ENCODE peak calls at places on chromosomes 13 and 19, in four cellular contexts. E is GM23338, Y is ascending aorta, R is cardiac muscle cell. A is an unnamed sample. For H3K36me3, the result is how much of the 10 kb centered on the place peaks cover.

GRCh38 chr13:109737606-109738005 is 48.8 kb downstream of the IRS2 start:
- DNase-seq in E (no peak), Y (no peak), R (peak), A (no peak)

GRCh38 chr13:74687452-74688180 is 553.4 kb upstream of the KLF12 start:
- DNase-seq in E (peak), Y (no peak), R (no peak), A (no peak)

GRCh38 chr19:3346677-3347353 is 19.6 kb upstream of the NFIC start:
- DNase-seq in E (no peak), Y (peak), R (no peak), A (no peak)

GRCh38 chr13:23618341-23618740 is 48.1 kb downstream of the TNFRSF19 start:
- DNase-seq in E (peak), Y (no peak), R (no peak), A (peak)

GRCh38 chr19:41297628-41298326 is 12.2 kb upstream of the CCDC97 start:
- DNase-seq in E (no peak), Y (no peak), R (no peak), A (no peak)

GRCh38 chr13:61954092-61954491 is 538.4 kb upstream of the PCDH20 start:
- DNase-seq in E (peak), Y (no peak), R (peak), A (no peak)

GRCh38 chr19:11457115-11457514 is 21.7 kb downstream of the PRKCSH start:
- DNase-seq in E (no peak), Y (no peak), R (no peak), A (no peak)

GRCh38 chr19:2042485-2043268 is 8.4 kb downstream of the MKNK2 start:
- DNase-seq in E (peak), Y (no peak), R (no peak), A (peak)

GRCh38 chr19:1163934-1164683 is 10.0 kb downstream of the SBNO2 start:
- DNase-seq in E (no peak), Y (no peak), R (no peak), A (no peak)

GRCh38 chr19:3407556-3408516 is 41.5 kb downstream of the NFIC start:
- DNase-seq in E (no peak), Y (peak), R (no peak), A (no peak)

DNA sequence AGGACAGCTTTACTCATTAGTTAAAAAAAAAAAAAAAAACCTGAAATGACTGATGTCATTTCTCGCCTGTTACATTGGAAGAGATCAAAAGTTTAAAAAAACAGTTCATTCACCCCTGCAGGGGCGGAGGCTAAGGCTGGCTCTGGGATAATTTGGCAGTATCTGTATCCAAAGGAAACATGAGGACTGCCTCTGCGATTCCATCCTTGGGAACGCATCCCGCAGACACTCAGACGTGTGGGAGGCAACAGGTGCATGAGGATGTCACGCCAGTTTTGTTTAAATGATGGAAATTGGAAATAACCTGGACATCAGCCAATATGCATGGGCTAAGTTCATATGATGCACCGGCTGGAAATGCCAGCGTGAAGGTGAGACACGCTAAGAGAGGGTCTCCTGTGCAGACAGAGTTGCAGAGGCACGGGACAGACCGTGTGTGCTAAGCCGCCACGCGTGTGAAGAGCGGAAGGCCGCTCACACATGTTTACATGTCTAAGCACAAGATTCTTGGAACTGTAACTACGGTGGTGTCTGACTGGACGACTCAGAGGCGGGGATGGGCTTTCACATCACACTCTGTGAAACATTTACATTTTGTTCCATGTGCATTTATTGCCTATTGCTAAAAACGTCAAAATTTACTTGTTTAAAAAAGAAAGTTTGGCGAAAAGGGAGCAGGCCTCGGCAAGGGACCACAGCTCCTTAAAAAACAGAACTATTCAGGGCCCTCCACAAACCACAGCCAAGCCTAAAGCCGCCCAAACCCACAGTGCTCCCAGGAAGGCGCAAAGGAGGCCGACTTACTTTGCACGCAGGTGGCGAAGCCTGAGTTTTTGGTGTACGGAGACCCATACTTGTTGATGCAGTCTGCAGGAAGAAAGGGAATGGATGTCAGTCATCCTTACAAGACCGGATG is 17.9 kb downstream of the GAS6 start:
- DNase-seq in E (no peak), Y (peak), R (no peak), A (no peak)
- H3K36me3 ChIP-seq in E (under half), Y (half or more), R (under half), A (under half)

DNA sequence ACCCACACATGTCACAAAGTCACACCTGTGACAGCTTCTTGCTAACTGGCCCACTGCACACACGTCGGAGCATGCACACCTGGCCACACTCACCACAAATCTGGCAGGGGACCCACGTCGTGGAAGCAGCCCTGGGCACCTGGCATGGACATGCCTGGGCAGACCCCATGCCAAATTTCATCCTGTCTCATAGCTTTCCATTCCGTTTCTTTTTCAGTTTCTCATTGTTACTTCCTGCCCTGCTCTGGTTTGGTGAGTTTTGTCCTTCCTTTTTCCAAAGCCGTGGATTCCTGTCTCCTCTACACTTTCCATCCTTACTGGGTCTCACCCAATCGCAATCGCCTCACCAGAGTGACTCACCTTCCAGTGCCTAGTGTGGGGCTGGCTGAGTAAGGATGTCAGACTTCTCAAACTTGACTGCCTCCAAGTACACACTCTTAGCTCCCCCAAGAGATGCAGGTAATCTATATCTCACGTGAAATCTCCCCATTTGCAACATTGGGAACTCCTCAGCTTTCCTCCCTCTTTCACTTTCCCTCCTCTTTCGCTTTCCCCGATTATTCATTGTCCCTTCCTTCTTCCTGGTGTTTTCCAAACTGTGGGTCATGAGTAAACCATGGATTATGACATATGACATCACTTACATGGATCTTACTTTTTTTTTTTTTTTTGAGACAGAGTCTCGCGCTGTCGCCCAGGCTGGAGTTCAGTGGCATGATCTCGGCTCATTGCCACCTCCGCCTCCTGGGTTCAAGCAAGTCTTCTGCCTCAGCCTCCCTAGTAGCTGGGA is 1.6 kb upstream of the BBC3 start:
- DNase-seq in E (no peak), Y (no peak), R (no peak), A (no peak)
- H3K4me3 ChIP-seq in E (peak), Y (peak), R (no peak), A (no peak)

GRCh38 chr19:9991425-9992191 is 18.7 kb downstream of the COL5A3 start:
- DNase-seq in E (no peak), Y (no peak), R (no peak), A (no peak)
- H3K36me3 ChIP-seq in E (under half), Y (under half), R (under half), A (under half)

GRCh38 chr19:35117791-35118190 is 2.2 kb downstream of the FXYD3 start:
- DNase-seq in E (no peak), Y (no peak), R (no peak), A (no peak)

GRCh38 chr19:35116085-35116801 is 620 bp downstream of the FXYD3 start:
- DNase-seq in E (no peak), Y (no peak), R (no peak), A (no peak)

GRCh38 chr19:35115538-35115951 is at the start of gene FXYD3:
- DNase-seq in E (no peak), Y (no peak), R (no peak), A (no peak)

GRCh38 chr19:35118268-35119026 is 2.8 kb downstream of the FXYD3 start:
- DNase-seq in E (no peak), Y (no peak), R (no peak), A (no peak)

DNA sequence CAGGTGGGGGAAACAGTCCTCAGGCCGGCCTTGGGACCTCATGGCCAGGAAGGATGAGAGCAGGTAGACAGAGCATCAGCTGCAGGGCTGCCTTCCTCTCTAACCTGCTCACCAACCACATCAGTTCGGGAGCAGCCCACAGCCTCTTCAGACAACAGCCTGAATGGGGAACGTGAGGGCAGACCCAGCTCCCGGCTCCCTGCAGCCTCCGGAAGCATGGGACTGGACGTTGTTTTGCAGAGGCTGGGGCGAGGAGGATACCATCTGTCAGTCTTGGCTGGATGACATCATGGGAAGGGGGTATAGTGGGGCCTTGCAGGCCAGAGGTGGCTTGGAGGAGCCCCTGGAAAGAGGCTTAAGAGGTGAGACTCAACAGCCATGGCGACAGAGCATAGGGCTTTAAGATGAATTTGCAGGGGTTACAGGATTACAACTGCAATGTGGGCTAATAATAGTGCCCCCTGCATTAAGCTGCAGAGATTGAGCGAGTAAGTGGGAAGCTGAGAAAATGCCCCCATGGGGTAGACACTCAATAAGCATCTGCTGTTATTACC is 1.5 kb downstream of the FXYD3 start:
- DNase-seq in E (no peak), Y (no peak), R (no peak), A (no peak)
- H3K4me3 ChIP-seq in E (no peak), Y (no peak), R (no peak), A (no peak)

GRCh38 chr13:42392706-42393572 is 121.0 kb downstream of the AKAP11 start:
- DNase-seq in E (no peak), Y (no peak), R (no peak), A (no peak)
- H3K36me3 ChIP-seq in E (under half), Y (under half), R (under half), A (under half)